ENCODE peak calls at places on chromosomes 4 and X, in six cellular contexts. K is cardiac muscle cell, T is neural progenitor cell, H is hepatocyte, Z is endodermal cell, M is K562. A is an unnamed sample.
A peak's percentile ranks its signal among the peaks of the same experiment; 100 is the strongest.

GRCh38 chrX:54171527-54171926 is 11.5 kb downstream of the FAM120C start:
- DNase-seq in H (no peak), M (no peak), K (peak; percentile 56), Z (no peak), T (no peak), A (no peak)

GRCh38 chr4:86036729-86037128 is 323.1 kb downstream of the MAPK10 start:
- DNase-seq in M (no peak), K (peak; percentile 42), H (no peak), Z (no peak), T (no peak), A (no peak)

GRCh38 chrX:100829730-100830129 is 9.5 kb downstream of the CSTF2 start:
- DNase-seq in Z (no peak), H (no peak), T (no peak), M (no peak), K (peak; percentile 39), A (no peak)

GRCh38 chr4:35300996-35301774 is 943.1 kb downstream of the ARAP2 start:
- DNase-seq in T (peak; percentile 89), K (no peak), Z (peak; percentile 89), H (no peak), M (no peak), A (no peak)

GRCh38 chr4:152463562-152463961 is 72.3 kb downstream of the FBXW7 start:
- DNase-seq in T (no peak), H (no peak), M (no peak), Z (no peak), K (no peak), A (no peak)

GRCh38 chr4:27278615-27279014 is 418.0 kb downstream of the STIM2 start:
- DNase-seq in T (peak; percentile 81), Z (peak; percentile 89), K (peak; percentile 9), M (peak; percentile 28), H (peak; percentile 68), A (peak; percentile 67)

GRCh38 chrX:50618788-50619558 is 148.3 kb upstream of the DGKK start:
- DNase-seq in Z (no peak), M (no peak), T (peak; percentile 15), K (no peak), H (no peak), A (no peak)

GRCh38 chr4:103802766-103803165 is 83.0 kb upstream of the TACR3 start:
- DNase-seq in K (no peak), T (peak; percentile 13), M (no peak), H (no peak), Z (no peak), A (no peak)

GRCh38 chr4:75696036-75696435 is 22.8 kb upstream of the G3BP2 start:
- DNase-seq in T (no peak), K (no peak), H (peak; percentile 60), Z (no peak), M (no peak), A (no peak)

GRCh38 chr4:89753601-89754066 is 83.3 kb downstream of the SNCA start:
- DNase-seq in K (peak; percentile 98), T (no peak), M (no peak), Z (no peak), H (peak; percentile 68), A (no peak)

GRCh38 chr4:117771647-117772337 is 262.5 kb upstream of the NDST3 start:
- DNase-seq in H (no peak), M (no peak), K (no peak), T (peak; percentile 20), Z (peak; percentile 61), A (no peak)

GRCh38 chr4:81499840-81500239 is 28.1 kb upstream of the RASGEF1B start:
- DNase-seq in M (no peak), T (peak; percentile 69), K (no peak), Z (peak; percentile 54), H (no peak), A (no peak)

GRCh38 chr4:53646792-53647191 is 55.5 kb upstream of the LNX1 start:
- DNase-seq in K (no peak), M (no peak), T (no peak), Z (no peak), H (peak; percentile 26), A (no peak)

GRCh38 chr4:186904104-186904503 is 180.4 kb upstream of the FAT1 start:
- DNase-seq in K (peak; percentile 73), M (no peak), Z (no peak), H (peak; percentile 16), T (no peak), A (no peak)

GRCh38 chr4:66943117-66943516 is 602.2 kb downstream of the CENPC start:
- DNase-seq in T (no peak), M (no peak), Z (no peak), H (no peak), K (no peak), A (no peak)

GRCh38 chrX:3461824-3462508 is 115.5 kb upstream of the MXRA5 start:
- DNase-seq in Z (no peak), T (no peak), H (no peak), K (no peak), M (no peak), A (no peak)

GRCh38 chr4:25908491-25908901 is 5.5 kb upstream of the SMIM20 start:
- DNase-seq in T (no peak), H (peak; percentile 60), M (no peak), Z (no peak), K (peak; percentile 89), A (no peak)

GRCh38 chr4:47278631-47279030 is 184.9 kb downstream of the COMMD8 start:
- DNase-seq in K (no peak), M (no peak), Z (no peak), T (no peak), H (no peak), A (no peak)

GRCh38 chr4:127131527-127131926 is 501.2 kb upstream of the INTU start:
- DNase-seq in K (no peak), Z (no peak), H (no peak), M (no peak), T (no peak), A (no peak)

GRCh38 chr4:177308842-177309524 is 691 bp upstream of the NEIL3 start:
- DNase-seq in H (no peak), M (no peak), T (no peak), Z (no peak), K (no peak), A (no peak)

GRCh38 chrX:34880656-34881055 is 61.9 kb upstream of the FAM47B start:
- DNase-seq in Z (no peak), K (peak; percentile 37), M (no peak), H (no peak), T (no peak), A (no peak)

GRCh38 chrX:13142891-13143290 is 98.5 kb upstream of the FAM9C start:
- DNase-seq in T (no peak), Z (no peak), M (no peak), K (no peak), H (peak; percentile 50), A (no peak)

GRCh38 chrX:56782362-56782761 is 53.3 kb downstream of the NBDY start:
- DNase-seq in Z (no peak), H (no peak), K (no peak), T (no peak), M (no peak), A (no peak)

DNA sequence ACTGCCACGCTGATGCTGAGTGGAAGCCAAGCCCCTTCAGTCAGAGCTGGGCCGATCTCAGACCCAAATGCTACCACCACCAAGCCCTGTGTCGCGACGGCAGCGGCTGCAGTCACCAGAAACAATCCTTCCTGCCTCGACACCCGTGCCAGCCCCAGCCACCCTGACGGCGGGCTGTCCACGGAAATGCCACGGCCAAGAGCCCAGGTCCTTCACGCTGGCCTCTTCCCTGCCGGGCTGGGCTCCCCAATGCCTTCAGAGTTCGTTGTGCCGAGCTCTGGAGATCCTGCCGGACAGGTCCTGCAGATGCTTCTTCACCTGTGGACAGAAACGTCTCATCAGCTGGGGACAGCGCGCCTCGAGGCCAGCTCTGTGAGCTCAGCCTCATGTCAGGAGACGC is 19.5 kb downstream of the LRPAP1 start:
- DNase-seq in Z (no peak), H (no peak), K (no peak), T (no peak), M (no peak), A (no peak)
- H3K36me3 ChIP-seq in Z (peaks cover 63% of the 10 kb centered on the region), H (no peaks in the 10 kb centered on the region), K (peaks cover 36% of the 10 kb centered on the region), T (peaks cover under 1% of the 10 kb centered on the region), M (peaks cover 90% of the 10 kb centered on the region), A (peaks cover 44% of the 10 kb centered on the region)

DNA sequence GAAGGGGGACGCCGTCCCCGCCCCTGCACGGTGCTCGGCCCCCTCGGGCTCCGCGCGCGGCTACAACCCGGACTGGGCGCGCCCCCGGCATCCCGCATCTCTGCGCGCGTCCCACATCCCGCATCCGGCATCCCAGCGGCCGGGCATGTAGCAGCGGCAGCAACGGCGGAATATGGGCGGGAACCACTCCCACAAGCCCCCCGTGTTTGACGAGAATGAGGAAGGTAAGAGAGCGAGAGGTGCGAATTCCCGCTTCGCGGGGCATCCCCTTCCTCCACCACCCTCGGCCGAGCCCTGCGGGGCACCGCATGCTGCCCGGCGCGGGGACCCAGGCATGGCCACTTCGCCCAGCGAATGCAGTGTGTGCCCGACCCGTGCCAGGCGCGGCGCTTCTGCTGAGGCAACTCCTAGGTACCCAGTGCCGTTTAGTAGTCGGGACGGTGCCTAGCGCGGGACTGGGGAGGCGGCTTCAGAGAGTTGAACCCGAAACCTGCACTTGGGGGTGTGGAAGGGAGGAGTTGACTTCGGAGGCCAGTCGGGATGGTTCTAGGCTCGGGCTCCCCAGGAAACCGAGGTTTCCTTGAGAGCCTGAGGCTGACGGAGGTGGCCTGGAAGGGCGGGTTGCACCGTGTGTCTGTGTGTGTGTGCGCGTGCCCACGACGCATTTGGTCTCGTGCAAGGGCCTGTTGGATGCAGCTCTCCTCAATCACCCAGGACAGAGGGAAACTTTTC is 578 bp downstream of the STK32B start:
- DNase-seq in K (no peak), H (no peak), T (peak; percentile 56), Z (peak; percentile 76), M (no peak), A (no peak)
- H3K4me1 ChIP-seq in K (peaks cover 4% of the 10 kb centered on the region), H (peaks cover 6% of the 10 kb centered on the region), T (peaks cover 4% of the 10 kb centered on the region), Z (peaks cover 3% of the 10 kb centered on the region), M (peaks cover 22% of the 10 kb centered on the region), A (peaks cover 5% of the 10 kb centered on the region)

GRCh38 chr4:76987685-76988084 is 38.1 kb downstream of the SEPTIN11 start:
- DNase-seq in M (no peak), T (no peak), H (no peak), Z (no peak), K (no peak), A (no peak)

GRCh38 chr4:76989391-76990061 is 40.0 kb downstream of the SEPTIN11 start:
- DNase-seq in Z (no peak), T (no peak), K (no peak), H (no peak), M (no peak), A (no peak)

GRCh38 chr4:76984788-76985211 is 35.2 kb downstream of the SEPTIN11 start:
- DNase-seq in M (no peak), H (peak; percentile 88), Z (no peak), K (peak; percentile 99), T (peak; percentile 41), A (no peak)

GRCh38 chr4:76984127-76984526 is 34.6 kb downstream of the SEPTIN11 start:
- DNase-seq in T (no peak), H (no peak), Z (no peak), K (peak; percentile 71), M (peak; percentile 22), A (no peak)

DNA sequence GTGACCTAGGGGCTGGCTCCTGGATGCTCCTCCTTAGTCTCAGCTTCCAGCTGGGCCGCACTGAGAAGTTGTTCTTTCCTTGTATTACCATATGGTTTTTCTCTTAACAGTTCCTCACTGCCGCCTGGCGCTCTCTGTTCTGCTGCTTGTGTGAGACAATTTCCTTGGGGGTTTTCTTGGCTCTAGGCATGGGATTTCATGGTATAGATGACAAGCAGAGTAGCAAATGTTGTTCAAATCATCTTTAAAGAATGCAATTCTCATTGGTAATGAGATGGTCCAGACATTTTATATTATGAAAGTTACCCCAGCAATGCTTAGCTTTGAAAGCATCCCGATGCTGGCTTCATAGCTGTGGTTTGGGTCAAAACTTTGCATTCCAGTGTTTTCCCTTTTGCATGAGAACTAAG is 37.6 kb downstream of the SEPTIN11 start:
- DNase-seq in H (peak; percentile 46), T (no peak), Z (peak; percentile 79), M (no peak), K (peak; percentile 97), A (no peak)
- H3K4me3 ChIP-seq in H (no peak overlapping the region), T (no peak overlapping the region), Z (no peak overlapping the region), M (no peak overlapping the region), K (no peak overlapping the region), A (no peak overlapping the region)

GRCh38 chr4:872241-872981 is 46.5 kb upstream of the CPLX1 start:
- DNase-seq in M (no peak), Z (no peak), T (no peak), K (no peak), H (no peak), A (no peak)
- H3K36me3 ChIP-seq in M (peaks cover 90% of the 10 kb centered on the region), Z (peaks cover 41% of the 10 kb centered on the region), T (no peaks in the 10 kb centered on the region), K (peaks cover 12% of the 10 kb centered on the region), H (no peaks in the 10 kb centered on the region), A (peaks cover 13% of the 10 kb centered on the region)